ENCODE peak calls at places on chromosomes 16 and 17, in six cellular contexts. O is A549, S is K562, T is endothelial cell of umbilical vein, P is HepG2, X is GM12878. F is an unnamed sample.

GRCh38 chr17:82348866-82349265 is 10.2 kb upstream of the TEX19 start:
- DNase-seq in X (no peak), P (no peak), T (no peak), S (no peak), O (no peak), F (no peak)

GRCh38 chr16:85619089-85619850 is 6.1 kb downstream of the GSE1 start:
- DNase-seq in T (no peak), P (no peak), S (no peak), O (no peak), X (no peak), F (no peak)

GRCh38 chr16:2196162-2196980 is at the start of gene CASKIN1:
- DNase-seq in X (no peak), P (no peak), O (no peak), T (no peak), S (peak; percentile 88), F (peak; percentile 55)

GRCh38 chr16:30557397-30557949 is 701 bp downstream of the ZNF764 start:
- DNase-seq in T (no peak), P (no peak), S (peak; percentile 65), X (no peak), O (no peak), F (no peak)

GRCh38 chr17:49193513-49194296 is 16.7 kb downstream of the GNGT2 start:
- DNase-seq in X (peak; percentile 98), T (peak; percentile 73), S (peak; percentile 64), O (peak; percentile 84), P (no peak), F (peak; percentile 80)

GRCh38 chr16:88617268-88618031 is 20.9 kb upstream of the IL17C start:
- DNase-seq in O (no peak), S (no peak), P (no peak), T (no peak), X (no peak), F (no peak)

GRCh38 chr16:89784409-89784808 is 32.0 kb downstream of the FANCA start:
- DNase-seq in O (no peak), S (no peak), P (no peak), T (no peak), X (no peak), F (no peak)

GRCh38 chr17:34242553-34242952 is 12.5 kb upstream of the CCL2 start:
- DNase-seq in P (no peak), O (no peak), T (no peak), S (no peak), X (peak; percentile 7), F (peak; percentile 96)

GRCh38 chr16:78183437-78183836 is 84.0 kb downstream of the WWOX start:
- DNase-seq in S (no peak), X (no peak), P (no peak), O (no peak), T (no peak), F (no peak)

GRCh38 chr17:42980766-42981397 is 517 bp downstream of the RUNDC1 start:
- DNase-seq in S (peak; percentile 66), P (peak; percentile 55), O (peak; percentile 75), T (peak; percentile 47), X (peak; percentile 24), F (peak; percentile 69)

GRCh38 chr16:85569615-85570212 is 43.4 kb upstream of the GSE1 start:
- DNase-seq in P (no peak), O (no peak), S (peak; percentile 69), T (no peak), X (peak; percentile 74), F (peak; percentile 92)

GRCh38 chr17:56973520-56973919 is 4.4 kb upstream of the SCPEP1 start:
- DNase-seq in P (no peak), T (no peak), X (no peak), S (no peak), O (no peak), F (no peak)

GRCh38 chr17:1294157-1294717 is 14.8 kb downstream of the TRARG1 start:
- DNase-seq in S (no peak), P (no peak), T (no peak), X (no peak), O (no peak), F (peak; percentile 34)

GRCh38 chr16:49781401-49781800 is 74.5 kb downstream of the ZNF423 start:
- DNase-seq in P (no peak), X (no peak), T (no peak), S (no peak), O (no peak), F (no peak)

GRCh38 chr17:1967092-1967662 is 58.0 kb downstream of the RTN4RL1 start:
- DNase-seq in T (no peak), P (no peak), O (no peak), X (no peak), S (no peak), F (no peak)

GRCh38 chr17:6392609-6393367 is 42.1 kb downstream of the AIPL1 start:
- DNase-seq in O (no peak), P (peak; percentile 94), S (no peak), X (no peak), T (no peak), F (no peak)

GRCh38 chr17:30970757-30971567 is at the start of gene RNF135:
- DNase-seq in P (no peak), O (peak; percentile 95), T (peak; percentile 84), S (no peak), X (no peak), F (peak; percentile 90)

GRCh38 chr16:66878067-66878466 is 2.2 kb upstream of the PDP2 start:
- DNase-seq in S (no peak), X (no peak), O (no peak), P (no peak), T (no peak), F (peak; percentile 91)

GRCh38 chr17:43368740-43369506 is 29.9 kb upstream of the ARL4D start:
- DNase-seq in S (no peak), T (peak; percentile 77), X (no peak), O (peak; percentile 90), P (peak; percentile 88), F (peak; percentile 95)

GRCh38 chr17:12040478-12040877 is 19.8 kb downstream of the MAP2K4 start:
- DNase-seq in P (no peak), T (no peak), X (no peak), S (no peak), O (no peak), F (no peak)

GRCh38 chr17:73394523-73395450 is 83.0 kb upstream of the CDC42EP4 start:
- DNase-seq in O (no peak), P (no peak), T (no peak), X (no peak), S (no peak), F (no peak)

GRCh38 chr17:48427598-48427997 is 2.4 kb downstream of the SKAP1 start:
- DNase-seq in T (no peak), P (no peak), O (no peak), X (no peak), S (peak; percentile 52), F (peak; percentile 25)

GRCh38 chr16:30051518-30051917 is 14.0 kb upstream of the ALDOA start:
- DNase-seq in P (no peak), S (no peak), O (no peak), X (no peak), T (peak; percentile 75), F (no peak)

GRCh38 chr16:12089492-12090161 is 113.1 kb downstream of the SNX29 start:
- DNase-seq in P (peak; percentile 48), S (peak; percentile 45), T (peak; percentile 73), X (no peak), O (no peak), F (peak; percentile 62)
- TF ChIP-seq MAX in P (no peak), S (peak; percentile 20), T (no peak), X (no peak), O (no peak), F (no peak)

DNA sequence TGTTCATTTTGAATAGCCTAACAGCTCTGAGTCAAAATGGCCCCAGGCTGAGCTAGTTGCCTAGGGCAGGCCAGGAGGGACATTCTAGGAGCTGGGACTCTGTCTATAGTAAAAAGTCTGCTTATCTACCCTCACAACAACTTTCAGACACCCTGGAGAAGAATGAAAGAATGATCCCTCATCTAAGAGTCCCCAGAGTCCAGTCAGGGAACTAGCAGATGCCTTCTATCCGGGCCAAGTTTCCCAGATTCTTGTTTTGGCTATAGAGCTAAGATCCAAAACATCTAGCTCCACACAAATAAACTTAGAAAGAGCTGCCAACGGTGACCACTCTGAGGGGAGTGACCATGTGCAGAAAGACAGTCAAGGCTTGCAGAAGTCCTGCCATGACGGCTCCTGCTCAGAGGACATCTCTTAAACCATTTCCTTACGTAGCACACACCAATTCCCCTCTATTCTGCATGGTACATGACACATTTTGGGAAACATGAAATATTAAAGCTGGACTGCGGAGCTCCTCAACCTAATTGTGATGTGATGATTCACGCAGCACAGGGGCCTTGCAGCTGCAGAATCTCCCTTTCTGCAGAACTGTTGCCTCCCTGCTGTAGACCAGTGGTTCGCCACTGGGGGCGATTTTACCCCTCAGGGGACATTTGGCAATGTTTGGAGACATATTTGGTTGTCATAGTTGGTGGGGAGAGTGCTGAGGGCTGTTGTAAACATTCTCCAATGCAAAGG is 24.2 kb downstream of the FAM20A start:
- DNase-seq in O (no peak), P (no peak), T (no peak), S (no peak), X (no peak), F (peak; percentile 71)
- TF ChIP-seq CTCF in O (no peak), P (no peak), T (no peak), S (peak; percentile 16), X (no peak), F (peak; percentile 35)

GRCh38 chr16:4513881-4514280 is 24.7 kb downstream of the CDIP1 start:
- DNase-seq in T (no peak), P (no peak), S (no peak), X (no peak), O (no peak), F (no peak)

GRCh38 chr16:4517812-4518211 is 20.8 kb downstream of the CDIP1 start:
- DNase-seq in S (peak; percentile 46), X (no peak), P (peak; percentile 34), T (peak; percentile 66), O (peak; percentile 47), F (peak; percentile 52)

GRCh38 chr16:4514606-4515005 is 24.0 kb downstream of the CDIP1 start:
- DNase-seq in P (no peak), X (no peak), T (no peak), O (no peak), S (no peak), F (no peak)

GRCh38 chr16:4513086-4513860 is 25.3 kb downstream of the CDIP1 start:
- DNase-seq in X (no peak), T (no peak), P (no peak), S (no peak), O (no peak), F (no peak)

GRCh38 chr16:4515611-4516233 is 22.9 kb downstream of the CDIP1 start:
- DNase-seq in T (peak; percentile 89), S (no peak), X (peak; percentile 52), O (no peak), P (no peak), F (peak; percentile 85)
- TF ChIP-seq MYC in T (no peak), S (no peak), X (no peak), O (no peak), P (no peak), F (no peak)

DNA sequence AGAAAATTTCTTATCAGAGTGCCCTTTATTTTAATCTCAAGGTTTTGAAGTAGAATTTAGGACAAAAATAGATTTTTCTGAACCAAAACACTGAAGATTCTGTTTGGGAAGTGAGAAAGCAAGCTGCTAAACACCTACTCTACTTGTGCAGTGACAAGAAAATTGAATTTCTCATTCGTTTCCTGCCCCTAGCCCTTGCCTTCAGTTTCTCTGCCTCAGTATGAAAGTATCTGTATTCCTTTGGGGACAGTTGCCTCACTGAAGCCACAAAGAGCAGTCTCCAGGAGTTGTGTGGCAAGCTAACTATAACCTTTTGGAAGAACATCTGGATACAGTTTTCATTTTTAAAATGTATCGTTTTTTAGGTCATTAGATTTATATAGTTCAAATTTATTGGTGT is 19.7 kb downstream of the MOSMO start:
- DNase-seq in O (no peak), S (no peak), T (no peak), P (no peak), X (no peak), F (peak; percentile 46)
- TF ChIP-seq MAX in O (no peak), S (no peak), T (no peak), P (no peak), X (no peak), F (no peak)

GRCh38 chr17:29593546-29594440 is 861 bp downstream of the ANKRD13B start:
- DNase-seq in O (peak; percentile 57), P (no peak), T (no peak), S (peak; percentile 50), X (no peak), F (peak; percentile 66)
- TF ChIP-seq CTCF in O (peak; percentile 52), P (peak; percentile 74), T (peak; percentile 32), S (peak; percentile 57), X (peak; percentile 30), F (peak; percentile 24)

F was measured in NB4.